ENCODE peak calls at places on chromosomes 4 and X, in five cellular contexts. P is ACHN, C is iPS DF 19.7, H is GM03348, F is memory B cell. Q is an unnamed sample.

GRCh38 chr4:130054895-130055294 is 958.9 kb downstream of the C4orf33 start:
- DNase-seq in C (no peak), F (no peak), H (no peak), P (no peak), Q (no peak)

GRCh38 chr4:56768301-56768700 is 53.2 kb downstream of the SPINK2 start:
- DNase-seq in C (no peak), F (no peak), H (no peak), P (no peak), Q (no peak)

GRCh38 chr4:183823394-183823793 is 81.7 kb upstream of the STOX2 start:
- DNase-seq in C (no peak), H (peak), F (no peak), P (peak), Q (peak)

GRCh38 chrX:23803931-23804381 is 21.0 kb downstream of the SAT1 start:
- DNase-seq in F (no peak), C (no peak), H (no peak), P (no peak), Q (peak)

GRCh38 chrX:37757082-37757481 is 22.8 kb upstream of the CYBB start:
- DNase-seq in F (no peak), C (no peak), P (no peak), H (no peak), Q (no peak)

GRCh38 chr4:76883147-76883546 is 14.8 kb downstream of the SOWAHB start:
- DNase-seq in P (no peak), F (no peak), C (no peak), H (no peak), Q (no peak)

GRCh38 chr4:107283587-107284559 is 247.8 kb upstream of the DKK2 start:
- DNase-seq in C (no peak), H (peak), F (no peak), P (peak), Q (peak)

GRCh38 chr4:154877110-154877760 is 96.2 kb downstream of the RBM46 start:
- DNase-seq in C (no peak), H (no peak), P (no peak), F (no peak), Q (no peak)

GRCh38 chr4:107991945-107992625 is 2.4 kb downstream of the HADH start:
- DNase-seq in H (peak), C (no peak), P (no peak), F (no peak), Q (no peak)

GRCh38 chr4:35934370-35934981 is 309.8 kb downstream of the ARAP2 start:
- DNase-seq in H (peak), P (peak), F (no peak), C (no peak), Q (peak)

GRCh38 chrX:115894087-115894486 is 276.5 kb upstream of the AGTR2 start:
- DNase-seq in H (no peak), C (no peak), P (peak), F (no peak), Q (no peak)

GRCh38 chrX:25191403-25191802 is 175.6 kb upstream of the ARX start:
- DNase-seq in C (no peak), H (no peak), P (no peak), F (no peak), Q (no peak)

GRCh38 chr4:111960241-111960667 is 185.0 kb upstream of the FAM241A start:
- DNase-seq in H (peak), C (no peak), P (no peak), F (no peak), Q (peak)